ENCODE peak calls at places on chromosomes 3 and 15, in five cellular contexts. D, E, T, S and V are unnamed samples.

GRCh38 chr15:95269247-95270155 is 1038.1 kb downstream of the MCTP2 start:
- DNase-seq in D (no peak), E (no peak), T (no peak), S (no peak), V (no peak)

GRCh38 chr3:115403791-115404190 is 219.5 kb upstream of the GAP43 start:
- DNase-seq in D (no peak), E (peak; percentile 79), T (no peak), S (no peak), V (no peak)

GRCh38 chr3:123143669-123144411 is 57.9 kb upstream of the SEC22A start:
- DNase-seq in D (no peak), E (peak; percentile 79), T (no peak), S (peak; percentile 5), V (peak; percentile 17)

GRCh38 chr3:5429517-5429890 is 242.0 kb downstream of the EDEM1 start:
- DNase-seq in D (no peak), E (no peak), T (no peak), S (no peak), V (no peak)

GRCh38 chr15:66253643-66254363 is at the start of gene MEGF11:
- DNase-seq in D (no peak), E (peak; percentile 81), T (peak; percentile 33), S (peak; percentile 28), V (peak; percentile 28)

GRCh38 chr3:173825731-173826130 is 428.2 kb downstream of the NLGN1 start:
- DNase-seq in D (no peak), E (no peak), T (no peak), S (peak; percentile 1), V (peak; percentile 10)

GRCh38 chr3:64900916-64901903 is 213.4 kb upstream of the ADAMTS9 start:
- DNase-seq in D (no peak), E (no peak), T (no peak), S (peak; percentile 64), V (peak; percentile 3)

GRCh38 chr3:25821746-25822573 is 32.1 kb downstream of the OXSM start:
- DNase-seq in D (no peak), E (no peak), T (no peak), S (no peak), V (no peak)

GRCh38 chr3:14605070-14605469 is 46.5 kb upstream of the CCDC174 start:
- DNase-seq in D (no peak), E (no peak), T (no peak), S (peak; percentile 51), V (no peak)

GRCh38 chr3:4845882-4846281 is 133.4 kb upstream of the BHLHE40 start:
- DNase-seq in D (no peak), E (no peak), T (no peak), S (no peak), V (no peak)

GRCh38 chr3:126337980-126338651 is 19.1 kb downstream of the KLF15 start:
- DNase-seq in D (no peak), E (no peak), T (no peak), S (no peak), V (no peak)

GRCh38 chr3:119257654-119258410 is 17.2 kb upstream of the B4GALT4 start:
- DNase-seq in D (no peak), E (no peak), T (peak; percentile 26), S (peak; percentile 41), V (peak; percentile 73)

GRCh38 chr3:126537730-126538281 is 13.9 kb downstream of the CHST13 start:
- DNase-seq in D (no peak), E (no peak), T (no peak), S (no peak), V (no peak)

GRCh38 chr15:93265046-93265658 is 176.1 kb upstream of the RGMA start:
- DNase-seq in D (no peak), E (peak; percentile 16), T (no peak), S (no peak), V (no peak)

GRCh38 chr3:150049317-150049716 is 78.6 kb upstream of the PFN2 start:
- DNase-seq in D (no peak), E (no peak), T (peak; percentile 28), S (peak; percentile 80), V (no peak)

GRCh38 chr15:94844533-94845390 is 613.4 kb downstream of the MCTP2 start:
- DNase-seq in D (peak; percentile 33), E (peak; percentile 93), T (peak; percentile 43), S (no peak), V (peak; percentile 43)

GRCh38 chr3:195063596-195064193 is 207.3 kb downstream of the XXYLT1 start:
- DNase-seq in D (no peak), E (no peak), T (no peak), S (no peak), V (no peak)

GRCh38 chr3:57852896-57853295 is 96.8 kb downstream of the SLMAP start:
- DNase-seq in D (no peak), E (peak; percentile 19), T (peak; percentile 32), S (peak; percentile 55), V (peak; percentile 53)

GRCh38 chr15:75306188-75306587 is 23.6 kb downstream of the GOLGA6D start:
- DNase-seq in D (no peak), E (no peak), T (no peak), S (no peak), V (no peak)

GRCh38 chr3:79162653-79163052 is 605.1 kb downstream of the ROBO1 start:
- DNase-seq in D (no peak), E (no peak), T (no peak), S (peak; percentile 47), V (no peak)

GRCh38 chr3:16728762-16729745 is 123.8 kb upstream of the DAZL start:
- DNase-seq in D (no peak), E (no peak), T (no peak), S (peak; percentile 63), V (peak; percentile 86)

GRCh38 chr15:33135355-33135781 is 59.1 kb downstream of the FMN1 start:
- DNase-seq in D (no peak), E (no peak), T (no peak), S (no peak), V (peak; percentile 70)

GRCh38 chr15:80531388-80532184 is 127.4 kb downstream of the ARNT2 start:
- DNase-seq in D (no peak), E (no peak), T (no peak), S (no peak), V (no peak)

GRCh38 chr3:65995030-65995429 is 43.7 kb downstream of the MAGI1 start:
- DNase-seq in D (no peak), E (peak; percentile 45), T (peak; percentile 53), S (peak; percentile 46), V (no peak)

GRCh38 chr3:74648102-74648501 is 33.6 kb upstream of the CNTN3 start:
- DNase-seq in D (no peak), E (no peak), T (no peak), S (no peak), V (no peak)

GRCh38 chr3:151168269-151169094 is 34.5 kb downstream of the GPR171 start:
- DNase-seq in D (peak; percentile 31), E (peak; percentile 74), T (peak; percentile 73), S (peak; percentile 67), V (peak; percentile 90)

GRCh38 chr15:90114451-90114901 is 12.2 kb upstream of the IDH2 start:
- DNase-seq in D (no peak), E (no peak), T (peak; percentile 26), S (no peak), V (peak; percentile 74)

GRCh38 chr3:52774066-52774713 is 3.2 kb upstream of the ITIH1 start:
- DNase-seq in D (no peak), E (no peak), T (no peak), S (no peak), V (no peak)

GRCh38 chr15:88658972-88659931 is 20.4 kb downstream of the ISG20 start:
- DNase-seq in D (no peak), E (no peak), T (no peak), S (peak; percentile 73), V (peak; percentile 12)

GRCh38 chr3:37114251-37115145 is 59.9 kb downstream of the LRRFIP2 start:
- DNase-seq in D (no peak), E (no peak), T (peak; percentile 87), S (peak; percentile 95), V (no peak)

GRCh38 chr15:50235794-50236193 is 29.7 kb downstream of the HDC start:
- DNase-seq in D (no peak), E (no peak), T (peak; percentile 9), S (peak; percentile 22), V (no peak)

GRCh38 chr3:121529308-121529707 is 16.5 kb downstream of the POLQ start:
- DNase-seq in D (no peak), E (no peak), T (peak; percentile 25), S (peak; percentile 35), V (peak; percentile 40)

GRCh38 chr3:33218072-33218445 is 551 bp downstream of the SUSD5 start:
- DNase-seq in D (peak; percentile 14), E (peak; percentile 21), T (peak; percentile 23), S (no peak), V (no peak)

GRCh38 chr3:110686691-110687090 is 384.9 kb upstream of the NECTIN3 start:
- DNase-seq in D (no peak), E (no peak), T (no peak), S (peak; percentile 20), V (no peak)
- H3K4ac ChIP-seq in D (no peak overlapping the region), E (no peak overlapping the region), T (no peak overlapping the region), S (peak overlapping the region; percentile 26), V (no peak overlapping the region)

GRCh38 chr3:188950006-188950405 is 221.8 kb upstream of the TPRG1 start:
- DNase-seq in D (no peak), E (no peak), T (peak; percentile 65), S (no peak), V (no peak)

GRCh38 chr3:188947983-188948657 is 223.7 kb upstream of the TPRG1 start:
- DNase-seq in D (peak; percentile 79), E (peak; percentile 93), T (peak; percentile 96), S (peak; percentile 85), V (peak; percentile 33)

GRCh38 chr3:188948658-188949400 is 222.9 kb upstream of the TPRG1 start:
- DNase-seq in D (no peak), E (peak; percentile 51), T (peak; percentile 91), S (peak; percentile 96), V (peak; percentile 25)

GRCh38 chr3:188947401-188947982 is 224.3 kb upstream of the TPRG1 start:
- DNase-seq in D (peak; percentile 89), E (peak; percentile 94), T (peak; percentile 93), S (peak; percentile 63), V (peak; percentile 62)

GRCh38 chr3:188950832-188951489 is 220.8 kb upstream of the TPRG1 start:
- DNase-seq in D (no peak), E (no peak), T (peak; percentile 97), S (peak; percentile 99), V (no peak)
- H3K27ac ChIP-seq in D (no peak overlapping the region), E (no peak overlapping the region), T (peak overlapping the region; percentile 41), S (peak overlapping the region; percentile 67), V (no peak overlapping the region)

DNA sequence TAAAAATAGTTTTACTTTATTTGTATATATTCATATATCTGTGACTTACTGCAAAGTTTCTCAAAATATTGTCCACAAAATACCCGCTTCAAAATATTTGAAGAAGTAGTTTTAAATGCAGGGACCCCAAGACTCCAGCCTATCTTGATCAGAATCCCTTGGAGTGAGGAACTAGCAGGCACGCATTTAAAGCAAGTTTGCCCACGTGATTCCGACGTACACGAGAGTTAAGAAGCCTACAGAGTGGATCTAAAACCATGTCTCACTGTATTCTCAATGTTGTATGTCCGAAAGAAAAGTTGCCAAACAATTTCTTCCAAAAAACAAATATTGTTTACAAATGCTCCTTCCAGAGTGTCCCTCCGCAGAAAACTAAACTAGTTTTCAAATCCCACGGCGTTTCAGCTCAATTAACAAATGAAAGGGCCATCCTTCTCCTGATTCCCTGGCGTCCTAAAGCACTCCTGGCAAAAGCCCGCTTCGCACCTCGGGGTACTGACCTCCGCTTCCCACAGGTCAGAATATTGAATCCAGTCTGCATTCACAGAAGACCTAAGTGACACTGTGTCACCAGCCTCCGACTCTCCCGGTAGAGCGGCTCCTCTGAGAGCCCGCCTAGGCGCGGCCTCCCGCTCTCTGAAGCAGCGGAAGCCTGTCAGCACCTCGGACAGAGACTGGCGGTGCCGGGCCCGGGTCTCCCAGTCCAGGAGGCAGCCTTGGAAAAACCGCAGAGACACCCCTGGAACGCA is 1.5 kb downstream of the GABRB3 start:
- DNase-seq in D (peak; percentile 85), E (peak; percentile 91), T (no peak), S (no peak), V (no peak)
- H3K4me3 ChIP-seq in D (no peak overlapping the region), E (peak overlapping the region; percentile 84), T (no peak overlapping the region), S (no peak overlapping the region), V (no peak overlapping the region)

GRCh38 chr3:128725547-128725931 is 444 bp upstream of the RAB7A start:
- DNase-seq in D (no peak), E (no peak), T (no peak), S (no peak), V (no peak)
- H3K4ac ChIP-seq in D (no peak overlapping the region), E (no peak overlapping the region), T (peak overlapping the region; percentile 57), S (peak overlapping the region; percentile 51), V (no peak overlapping the region)